ENCODE peak calls at places on chromosome 11, in nine cellular contexts. X, P, T, I, W, B, O, S and Z are unnamed samples.

GRCh38 chr11:108115495-108116140 is 5.7 kb upstream of the ACAT1 start:
- DNase-seq in T (no peak), O (peak; percentile 50), B (peak; percentile 20), X (peak; percentile 31), I (no peak), W (peak; percentile 91), P (peak; percentile 70), S (peak; percentile 93), Z (no peak)

GRCh38 chr11:69274531-69275016 is 19.4 kb upstream of the MYEOV start:
- DNase-seq in P (no peak), T (no peak), I (no peak), X (no peak), B (no peak), S (no peak), O (no peak), W (no peak), Z (no peak)

GRCh38 chr11:206516-207212 is 535 bp downstream of the BET1L start:
- DNase-seq in T (no peak), P (no peak), I (no peak), W (no peak), B (no peak), S (no peak), O (no peak), X (no peak), Z (peak; percentile 32)

GRCh38 chr11:34288482-34288881 is 69.3 kb downstream of the ABTB2 start:
- DNase-seq in X (no peak), S (no peak), P (no peak), T (no peak), B (no peak), I (no peak), O (no peak), W (no peak), Z (no peak)

GRCh38 chr11:117836077-117836960 is 11.8 kb upstream of the FXYD2 start:
- DNase-seq in X (no peak), B (no peak), S (no peak), O (no peak), P (no peak), W (no peak), T (no peak), I (no peak), Z (no peak)

GRCh38 chr11:65776196-65776595 is 4.6 kb downstream of the AP5B1 start:
- DNase-seq in O (no peak), I (no peak), X (no peak), B (no peak), P (no peak), T (no peak), W (no peak), S (no peak), Z (no peak)

GRCh38 chr11:334264-335033 is 13.8 kb upstream of the IFITM3 start:
- DNase-seq in W (no peak), B (no peak), I (no peak), X (no peak), P (peak; percentile 56), O (no peak), S (peak; percentile 79), T (no peak), Z (peak; percentile 5)

GRCh38 chr11:8833568-8834275 is 77.3 kb upstream of the AKIP1 start:
- DNase-seq in X (no peak), T (no peak), B (no peak), O (no peak), S (no peak), W (no peak), I (no peak), P (no peak), Z (no peak)